ENCODE peak calls at places on chromosomes 13 and 19, in ten cellular contexts. Q is NCI-H1092; S is EH; E is pancreas; H is CD4-positive, alpha-beta T cell; A is activated CD4-positive, CD25-positive, alpha-beta regulatory T cell treated with anti-CD3 and anti-CD28 coated beads, Interleukin-2, amount 50 U/mL, for 72 hours; X is psoas muscle; V is globus pallidus; R is activated T-helper 1 cell treated with anti-CD3 and anti-CD28 coated beads, Interleukin-2, amount 50 U/mL, for 16 hours; U is posterior cingulate gyrus. G is an unnamed sample.
A peak's percentile ranks its signal among the peaks of the same experiment; 100 is the strongest.

GRCh38 chr19:33778089-33778791 is 18.4 kb upstream of the KCTD15 start:
- DNase-seq in Q (peak; percentile 66), S (peak; percentile 73), E (peak; percentile 95), H (peak; percentile 89), A (peak; percentile 94), X (peak; percentile 89), V (peak; percentile 52), R (peak; percentile 78), U (peak; percentile 98), G (peak; percentile 64)

GRCh38 chr19:18494267-18494607 is 27.6 kb downstream of the ELL start:
- DNase-seq in Q (no peak), S (peak; percentile 57), E (no peak), H (no peak), A (no peak), X (no peak), V (no peak), R (no peak), U (no peak), G (no peak)

GRCh38 chr13:20424959-20425358 is 100.7 kb downstream of the CRYL1 start:
- DNase-seq in Q (no peak), S (no peak), E (no peak), H (no peak), A (no peak), X (no peak), V (no peak), R (no peak), U (no peak), G (no peak)

GRCh38 chr19:47097396-47098217 is 16.0 kb downstream of the ZC3H4 start:
- DNase-seq in Q (no peak), S (no peak), E (peak; percentile 48), H (no peak), A (no peak), X (peak; percentile 84), V (peak; percentile 80), R (no peak), U (peak; percentile 92), G (no peak)

GRCh38 chr13:78015782-78016181 is 97.2 kb upstream of the EDNRB start:
- DNase-seq in Q (no peak), S (no peak), E (no peak), H (no peak), A (no peak), X (no peak), V (no peak), R (no peak), U (no peak), G (no peak)

GRCh38 chr19:16400911-16401675 is 70.7 kb downstream of the EPS15L1 start:
- DNase-seq in Q (no peak), S (no peak), E (no peak), H (no peak), A (no peak), X (peak; percentile 87), V (peak; percentile 58), R (no peak), U (peak; percentile 96), G (no peak)

GRCh38 chr19:35211545-35212230 is 16.9 kb downstream of the FAM187B start:
- DNase-seq in Q (no peak), S (no peak), E (no peak), H (peak; percentile 77), A (peak; percentile 61), X (peak; percentile 73), V (no peak), R (peak; percentile 57), U (peak; percentile 67), G (no peak)

GRCh38 chr13:21216332-21216731 is 39.9 kb downstream of the MRPL57 start:
- DNase-seq in Q (no peak), S (no peak), E (no peak), H (no peak), A (no peak), X (no peak), V (no peak), R (no peak), U (no peak), G (no peak)

GRCh38 chr19:33261511-33262192 is 36.0 kb upstream of the SLC7A10 start:
- DNase-seq in Q (no peak), S (no peak), E (peak; percentile 27), H (no peak), A (no peak), X (no peak), V (no peak), R (no peak), U (no peak), G (no peak)

GRCh38 chr19:3969435-3970312 is 1.2 kb downstream of the DAPK3 start:
- DNase-seq in Q (no peak), S (peak; percentile 93), E (no peak), H (no peak), A (no peak), X (peak; percentile 78), V (no peak), R (no peak), U (peak; percentile 82), G (no peak)

GRCh38 chr13:33312150-33312908 is 26.8 kb upstream of the STARD13 start:
- DNase-seq in Q (no peak), S (peak; percentile 43), E (no peak), H (no peak), A (no peak), X (no peak), V (peak; percentile 70), R (no peak), U (peak; percentile 52), G (no peak)

GRCh38 chr13:82467626-82468025 is 1414.6 kb downstream of the SLITRK1 start:
- DNase-seq in Q (no peak), S (no peak), E (no peak), H (no peak), A (no peak), X (no peak), V (no peak), R (no peak), U (no peak), G (no peak)

GRCh38 chr13:90414691-90415596 is 932.5 kb upstream of the MIR17HG start:
- DNase-seq in Q (no peak), S (peak; percentile 79), E (no peak), H (no peak), A (no peak), X (no peak), V (no peak), R (no peak), U (no peak), G (no peak)

GRCh38 chr19:55437410-55437809 is 5.7 kb downstream of the SHISA7 start:
- DNase-seq in Q (no peak), S (peak; percentile 73), E (peak; percentile 76), H (no peak), A (no peak), X (peak; percentile 60), V (no peak), R (no peak), U (no peak), G (no peak)

GRCh38 chr13:62887046-62887445 is 1471.4 kb upstream of the PCDH20 start:
- DNase-seq in Q (no peak), S (no peak), E (peak; percentile 24), H (no peak), A (no peak), X (no peak), V (no peak), R (no peak), U (peak; percentile 74), G (no peak)

GRCh38 chr13:113411216-113412023 is 41.9 kb downstream of the ADPRHL1 start:
- DNase-seq in Q (no peak), S (peak; percentile 98), E (peak; percentile 32), H (no peak), A (no peak), X (peak; percentile 97), V (no peak), R (no peak), U (peak; percentile 72), G (no peak)

GRCh38 chr13:21012841-21013681 is 48.3 kb downstream of the LATS2 start:
- DNase-seq in Q (no peak), S (no peak), E (no peak), H (no peak), A (no peak), X (no peak), V (no peak), R (no peak), U (peak; percentile 27), G (no peak)

GRCh38 chr13:95970878-95971277 is 82.3 kb downstream of the UGGT2 start:
- DNase-seq in Q (no peak), S (no peak), E (no peak), H (no peak), A (no peak), X (no peak), V (no peak), R (no peak), U (no peak), G (no peak)

GRCh38 chr19:51018745-51019543 is 565 bp downstream of the KLK10 start:
- DNase-seq in Q (no peak), S (no peak), E (peak; percentile 63), H (no peak), A (no peak), X (no peak), V (no peak), R (no peak), U (peak; percentile 67), G (no peak)

GRCh38 chr19:15831626-15832025 is 16.2 kb upstream of the OR10H1 start:
- DNase-seq in Q (no peak), S (no peak), E (no peak), H (no peak), A (no peak), X (no peak), V (no peak), R (no peak), U (no peak), G (no peak)

GRCh38 chr13:34044660-34045080 is 226.7 kb downstream of the RFC3 start:
- DNase-seq in Q (no peak), S (peak; percentile 90), E (no peak), H (no peak), A (no peak), X (no peak), V (no peak), R (no peak), U (no peak), G (no peak)

GRCh38 chr13:51635137-51635878 is 51.0 kb downstream of the WDFY2 start:
- DNase-seq in Q (no peak), S (no peak), E (no peak), H (no peak), A (no peak), X (no peak), V (no peak), R (no peak), U (no peak), G (no peak)

GRCh38 chr19:52566588-52566987 is 3.5 kb upstream of the ZNF701 start:
- DNase-seq in Q (no peak), S (peak; percentile 61), E (no peak), H (no peak), A (no peak), X (no peak), V (no peak), R (no peak), U (no peak), G (no peak)

GRCh38 chr13:112253631-112254030 is 122.5 kb upstream of the SPACA7 start:
- DNase-seq in Q (no peak), S (no peak), E (no peak), H (no peak), A (no peak), X (no peak), V (no peak), R (no peak), U (no peak), G (no peak)

GRCh38 chr19:16042533-16043085 is 33.7 kb upstream of the TPM4 start:
- DNase-seq in Q (no peak), S (peak; percentile 44), E (no peak), H (no peak), A (no peak), X (no peak), V (no peak), R (no peak), U (no peak), G (no peak)

GRCh38 chr19:30105316-30105715 is 163.3 kb downstream of the URI1 start:
- DNase-seq in Q (no peak), S (no peak), E (no peak), H (no peak), A (no peak), X (no peak), V (no peak), R (no peak), U (no peak), G (no peak)

GRCh38 chr19:58170860-58171259 is 12.0 kb upstream of the ZNF274 start:
- DNase-seq in Q (no peak), S (peak; percentile 50), E (no peak), H (no peak), A (no peak), X (no peak), V (no peak), R (no peak), U (no peak), G (no peak)

GRCh38 chr13:95100525-95101121 is 200.6 kb downstream of the ABCC4 start:
- DNase-seq in Q (no peak), S (peak; percentile 95), E (no peak), H (no peak), A (no peak), X (no peak), V (no peak), R (no peak), U (no peak), G (no peak)